ENCODE peak calls at places on chromosomes 5 and 9, in four cellular contexts. One of them, this sample, is unnamed.

GRCh38 chr9:21385131-21385665 is at the start of gene IFNA2:
- DNase-seq in anterior cingulate cortex: no peak
- DNase-seq in stimulated activated CD4-positive, alpha-beta T cell treated with anti-CD3 and anti-CD28 coated beads, Interleukin-1b, Interleukin-23, amount 100 ng/mL, for 4 hours: no peak
- DNase-seq in DMS153: no peak
- DNase-seq in this sample: no peak

GRCh38 chr9:128146591-128147120 is 2.6 kb upstream of the LCN2 start:
- DNase-seq in DMS153: no peak
- DNase-seq in stimulated activated CD4-positive, alpha-beta T cell treated with anti-CD3 and anti-CD28 coated beads, Interleukin-1b, Interleukin-23, amount 100 ng/mL, for 4 hours: no peak
- DNase-seq in anterior cingulate cortex: no peak
- DNase-seq in this sample: no peak

GRCh38 chr5:149153751-149154610 is 12.7 kb downstream of the ABLIM3 start:
- DNase-seq in DMS153: peak; percentile 39
- DNase-seq in anterior cingulate cortex: no peak
- DNase-seq in stimulated activated CD4-positive, alpha-beta T cell treated with anti-CD3 and anti-CD28 coated beads, Interleukin-1b, Interleukin-23, amount 100 ng/mL, for 4 hours: no peak
- DNase-seq in this sample: no peak

GRCh38 chr9:113992276-113992951 is 85.7 kb downstream of the AMBP start:
- DNase-seq in anterior cingulate cortex: peak; percentile 88
- DNase-seq in stimulated activated CD4-positive, alpha-beta T cell treated with anti-CD3 and anti-CD28 coated beads, Interleukin-1b, Interleukin-23, amount 100 ng/mL, for 4 hours: no peak
- DNase-seq in DMS153: peak; percentile 65
- DNase-seq in this sample: no peak

GRCh38 chr5:130759061-130759460 is 406.0 kb downstream of the HINT1 start:
- DNase-seq in DMS153: no peak
- DNase-seq in stimulated activated CD4-positive, alpha-beta T cell treated with anti-CD3 and anti-CD28 coated beads, Interleukin-1b, Interleukin-23, amount 100 ng/mL, for 4 hours: no peak
- DNase-seq in anterior cingulate cortex: no peak
- DNase-seq in this sample: no peak

GRCh38 chr9:127923771-127924170 is 6.8 kb downstream of the PIP5KL1 start:
- DNase-seq in anterior cingulate cortex: no peak
- DNase-seq in DMS153: no peak
- DNase-seq in stimulated activated CD4-positive, alpha-beta T cell treated with anti-CD3 and anti-CD28 coated beads, Interleukin-1b, Interleukin-23, amount 100 ng/mL, for 4 hours: no peak
- DNase-seq in this sample: no peak

GRCh38 chr9:13719410-13719809 is 439.9 kb upstream of the MPDZ start:
- DNase-seq in stimulated activated CD4-positive, alpha-beta T cell treated with anti-CD3 and anti-CD28 coated beads, Interleukin-1b, Interleukin-23, amount 100 ng/mL, for 4 hours: no peak
- DNase-seq in DMS153: no peak
- DNase-seq in anterior cingulate cortex: no peak
- DNase-seq in this sample: peak; percentile 18

GRCh38 chr5:149776376-149777305 is 46.5 kb downstream of the PPARGC1B start:
- DNase-seq in DMS153: peak; percentile 21
- DNase-seq in stimulated activated CD4-positive, alpha-beta T cell treated with anti-CD3 and anti-CD28 coated beads, Interleukin-1b, Interleukin-23, amount 100 ng/mL, for 4 hours: no peak
- DNase-seq in anterior cingulate cortex: no peak
- DNase-seq in this sample: no peak

GRCh38 chr5:157387683-157388093 is 72.3 kb upstream of the NIPAL4 start:
- DNase-seq in anterior cingulate cortex: peak; percentile 12
- DNase-seq in DMS153: no peak
- DNase-seq in stimulated activated CD4-positive, alpha-beta T cell treated with anti-CD3 and anti-CD28 coated beads, Interleukin-1b, Interleukin-23, amount 100 ng/mL, for 4 hours: no peak
- DNase-seq in this sample: no peak

GRCh38 chr9:87239312-87239711 is 258.4 kb upstream of the DAPK1 start:
- DNase-seq in stimulated activated CD4-positive, alpha-beta T cell treated with anti-CD3 and anti-CD28 coated beads, Interleukin-1b, Interleukin-23, amount 100 ng/mL, for 4 hours: no peak
- DNase-seq in DMS153: no peak
- DNase-seq in anterior cingulate cortex: no peak
- DNase-seq in this sample: no peak

GRCh38 chr5:115831163-115831768 is 10.1 kb downstream of the ATG12 start:
- DNase-seq in anterior cingulate cortex: no peak
- DNase-seq in DMS153: no peak
- DNase-seq in stimulated activated CD4-positive, alpha-beta T cell treated with anti-CD3 and anti-CD28 coated beads, Interleukin-1b, Interleukin-23, amount 100 ng/mL, for 4 hours: no peak
- DNase-seq in this sample: no peak

GRCh38 chr5:74289238-74289637 is 351.3 kb downstream of the ENC1 start:
- DNase-seq in stimulated activated CD4-positive, alpha-beta T cell treated with anti-CD3 and anti-CD28 coated beads, Interleukin-1b, Interleukin-23, amount 100 ng/mL, for 4 hours: no peak
- DNase-seq in DMS153: no peak
- DNase-seq in anterior cingulate cortex: no peak
- DNase-seq in this sample: no peak

GRCh38 chr5:137587952-137588351 is 88.8 kb upstream of the SPOCK1 start:
- DNase-seq in DMS153: no peak
- DNase-seq in stimulated activated CD4-positive, alpha-beta T cell treated with anti-CD3 and anti-CD28 coated beads, Interleukin-1b, Interleukin-23, amount 100 ng/mL, for 4 hours: no peak
- DNase-seq in anterior cingulate cortex: no peak
- DNase-seq in this sample: no peak

GRCh38 chr5:108661590-108662219 is 86.0 kb upstream of the FER start:
- DNase-seq in stimulated activated CD4-positive, alpha-beta T cell treated with anti-CD3 and anti-CD28 coated beads, Interleukin-1b, Interleukin-23, amount 100 ng/mL, for 4 hours: no peak
- DNase-seq in anterior cingulate cortex: no peak
- DNase-seq in DMS153: no peak
- DNase-seq in this sample: peak; percentile 51

GRCh38 chr5:116145416-116145815 is 60.6 kb downstream of the COMMD10 start:
- DNase-seq in DMS153: no peak
- DNase-seq in anterior cingulate cortex: no peak
- DNase-seq in stimulated activated CD4-positive, alpha-beta T cell treated with anti-CD3 and anti-CD28 coated beads, Interleukin-1b, Interleukin-23, amount 100 ng/mL, for 4 hours: no peak
- DNase-seq in this sample: no peak

GRCh38 chr5:97163360-97163764 is 19.7 kb downstream of the RIOK2 start:
- DNase-seq in DMS153: no peak
- DNase-seq in anterior cingulate cortex: no peak
- DNase-seq in stimulated activated CD4-positive, alpha-beta T cell treated with anti-CD3 and anti-CD28 coated beads, Interleukin-1b, Interleukin-23, amount 100 ng/mL, for 4 hours: no peak
- DNase-seq in this sample: no peak

GRCh38 chr5:14122089-14122488 is 21.1 kb upstream of the TRIO start:
- DNase-seq in stimulated activated CD4-positive, alpha-beta T cell treated with anti-CD3 and anti-CD28 coated beads, Interleukin-1b, Interleukin-23, amount 100 ng/mL, for 4 hours: no peak
- DNase-seq in DMS153: no peak
- DNase-seq in anterior cingulate cortex: no peak
- DNase-seq in this sample: no peak

GRCh38 chr9:110105107-110105506 is 102.9 kb downstream of the C9orf152 start:
- DNase-seq in anterior cingulate cortex: no peak
- DNase-seq in DMS153: no peak
- DNase-seq in stimulated activated CD4-positive, alpha-beta T cell treated with anti-CD3 and anti-CD28 coated beads, Interleukin-1b, Interleukin-23, amount 100 ng/mL, for 4 hours: no peak
- DNase-seq in this sample: no peak

GRCh38 chr5:176570044-176570443 is 20.9 kb downstream of the CDHR2 start:
- DNase-seq in anterior cingulate cortex: no peak
- DNase-seq in DMS153: no peak
- DNase-seq in stimulated activated CD4-positive, alpha-beta T cell treated with anti-CD3 and anti-CD28 coated beads, Interleukin-1b, Interleukin-23, amount 100 ng/mL, for 4 hours: no peak
- DNase-seq in this sample: no peak

GRCh38 chr9:70947086-70947485 is 174.3 kb downstream of the TRPM3 start:
- DNase-seq in stimulated activated CD4-positive, alpha-beta T cell treated with anti-CD3 and anti-CD28 coated beads, Interleukin-1b, Interleukin-23, amount 100 ng/mL, for 4 hours: no peak
- DNase-seq in anterior cingulate cortex: no peak
- DNase-seq in DMS153: no peak
- DNase-seq in this sample: no peak

GRCh38 chr5:53063791-53064190 is 45.8 kb downstream of the MOCS2 start:
- DNase-seq in stimulated activated CD4-positive, alpha-beta T cell treated with anti-CD3 and anti-CD28 coated beads, Interleukin-1b, Interleukin-23, amount 100 ng/mL, for 4 hours: no peak
- DNase-seq in anterior cingulate cortex: no peak
- DNase-seq in DMS153: no peak
- DNase-seq in this sample: no peak

GRCh38 chr9:3578786-3579185 is 53.0 kb upstream of the RFX3 start:
- DNase-seq in anterior cingulate cortex: no peak
- DNase-seq in DMS153: no peak
- DNase-seq in stimulated activated CD4-positive, alpha-beta T cell treated with anti-CD3 and anti-CD28 coated beads, Interleukin-1b, Interleukin-23, amount 100 ng/mL, for 4 hours: no peak
- DNase-seq in this sample: peak; percentile 46

GRCh38 chr5:25330721-25331120 is 685.9 kb upstream of the CDH10 start:
- DNase-seq in anterior cingulate cortex: no peak
- DNase-seq in stimulated activated CD4-positive, alpha-beta T cell treated with anti-CD3 and anti-CD28 coated beads, Interleukin-1b, Interleukin-23, amount 100 ng/mL, for 4 hours: no peak
- DNase-seq in DMS153: no peak
- DNase-seq in this sample: no peak

GRCh38 chr5:78667461-78668103 is 19.0 kb upstream of the LHFPL2 start:
- DNase-seq in stimulated activated CD4-positive, alpha-beta T cell treated with anti-CD3 and anti-CD28 coated beads, Interleukin-1b, Interleukin-23, amount 100 ng/mL, for 4 hours: no peak
- DNase-seq in DMS153: no peak
- DNase-seq in anterior cingulate cortex: no peak
- DNase-seq in this sample: no peak

GRCh38 chr5:34555699-34556513 is 100.2 kb upstream of the RAI14 start:
- DNase-seq in anterior cingulate cortex: no peak
- DNase-seq in stimulated activated CD4-positive, alpha-beta T cell treated with anti-CD3 and anti-CD28 coated beads, Interleukin-1b, Interleukin-23, amount 100 ng/mL, for 4 hours: no peak
- DNase-seq in DMS153: no peak
- DNase-seq in this sample: no peak

GRCh38 chr5:53069626-53070025 is 39.9 kb downstream of the MOCS2 start:
- DNase-seq in stimulated activated CD4-positive, alpha-beta T cell treated with anti-CD3 and anti-CD28 coated beads, Interleukin-1b, Interleukin-23, amount 100 ng/mL, for 4 hours: peak; percentile 22
- DNase-seq in DMS153: no peak
- DNase-seq in anterior cingulate cortex: no peak
- DNase-seq in this sample: peak; percentile 29

GRCh38 chr9:127927457-127928231 is 2.9 kb downstream of the PIP5KL1 start:
- DNase-seq in DMS153: peak; percentile 52
- DNase-seq in anterior cingulate cortex: no peak
- DNase-seq in stimulated activated CD4-positive, alpha-beta T cell treated with anti-CD3 and anti-CD28 coated beads, Interleukin-1b, Interleukin-23, amount 100 ng/mL, for 4 hours: peak; percentile 69
- DNase-seq in this sample: no peak

GRCh38 chr5:68345595-68345994 is 130.0 kb downstream of the PIK3R1 start:
- DNase-seq in DMS153: no peak
- DNase-seq in stimulated activated CD4-positive, alpha-beta T cell treated with anti-CD3 and anti-CD28 coated beads, Interleukin-1b, Interleukin-23, amount 100 ng/mL, for 4 hours: no peak
- DNase-seq in anterior cingulate cortex: no peak
- DNase-seq in this sample: no peak

GRCh38 chr9:84123648-84124406 is 143.2 kb downstream of the RMI1 start:
- DNase-seq in stimulated activated CD4-positive, alpha-beta T cell treated with anti-CD3 and anti-CD28 coated beads, Interleukin-1b, Interleukin-23, amount 100 ng/mL, for 4 hours: no peak
- DNase-seq in anterior cingulate cortex: no peak
- DNase-seq in DMS153: no peak
- DNase-seq in this sample: no peak

GRCh38 chr9:33029106-33029788 is 4.2 kb downstream of the DNAJA1 start:
- DNase-seq in stimulated activated CD4-positive, alpha-beta T cell treated with anti-CD3 and anti-CD28 coated beads, Interleukin-1b, Interleukin-23, amount 100 ng/mL, for 4 hours: no peak
- DNase-seq in anterior cingulate cortex: no peak
- DNase-seq in DMS153: no peak
- DNase-seq in this sample: no peak

GRCh38 chr9:129285382-129285781 is 107.3 kb upstream of the IER5L start:
- DNase-seq in DMS153: no peak
- DNase-seq in anterior cingulate cortex: no peak
- DNase-seq in stimulated activated CD4-positive, alpha-beta T cell treated with anti-CD3 and anti-CD28 coated beads, Interleukin-1b, Interleukin-23, amount 100 ng/mL, for 4 hours: no peak
- DNase-seq in this sample: no peak

GRCh38 chr5:116970318-116970717 is 395.7 kb upstream of the SEMA6A start:
- DNase-seq in DMS153: peak; percentile 9
- DNase-seq in stimulated activated CD4-positive, alpha-beta T cell treated with anti-CD3 and anti-CD28 coated beads, Interleukin-1b, Interleukin-23, amount 100 ng/mL, for 4 hours: no peak
- DNase-seq in anterior cingulate cortex: no peak
- DNase-seq in this sample: no peak

GRCh38 chr5:180161420-180162303 is 47.3 kb downstream of the RASGEF1C start:
- DNase-seq in DMS153: no peak
- DNase-seq in anterior cingulate cortex: no peak
- DNase-seq in stimulated activated CD4-positive, alpha-beta T cell treated with anti-CD3 and anti-CD28 coated beads, Interleukin-1b, Interleukin-23, amount 100 ng/mL, for 4 hours: no peak
- DNase-seq in this sample: no peak

GRCh38 chr5:122999947-123000563 is 36.5 kb downstream of the PPIC start:
- DNase-seq in anterior cingulate cortex: no peak
- DNase-seq in stimulated activated CD4-positive, alpha-beta T cell treated with anti-CD3 and anti-CD28 coated beads, Interleukin-1b, Interleukin-23, amount 100 ng/mL, for 4 hours: no peak
- DNase-seq in DMS153: no peak
- DNase-seq in this sample: no peak

GRCh38 chr9:38195737-38196161 is 126.7 kb upstream of the SHB start:
- DNase-seq in stimulated activated CD4-positive, alpha-beta T cell treated with anti-CD3 and anti-CD28 coated beads, Interleukin-1b, Interleukin-23, amount 100 ng/mL, for 4 hours: no peak
- DNase-seq in anterior cingulate cortex: no peak
- DNase-seq in DMS153: no peak
- DNase-seq in this sample: no peak

GRCh38 chr5:37836173-37837100 is 3.4 kb downstream of the GDNF start:
- DNase-seq in stimulated activated CD4-positive, alpha-beta T cell treated with anti-CD3 and anti-CD28 coated beads, Interleukin-1b, Interleukin-23, amount 100 ng/mL, for 4 hours: no peak
- DNase-seq in DMS153: no peak
- DNase-seq in anterior cingulate cortex: no peak
- DNase-seq in this sample: no peak

GRCh38 chr5:174140452-174140851 is 94.9 kb downstream of the NSG2 start:
- DNase-seq in DMS153: peak; percentile 19
- DNase-seq in stimulated activated CD4-positive, alpha-beta T cell treated with anti-CD3 and anti-CD28 coated beads, Interleukin-1b, Interleukin-23, amount 100 ng/mL, for 4 hours: no peak
- DNase-seq in anterior cingulate cortex: no peak
- DNase-seq in this sample: no peak

GRCh38 chr5:133360693-133361479 is 251.5 kb downstream of the FSTL4 start:
- DNase-seq in stimulated activated CD4-positive, alpha-beta T cell treated with anti-CD3 and anti-CD28 coated beads, Interleukin-1b, Interleukin-23, amount 100 ng/mL, for 4 hours: no peak
- DNase-seq in anterior cingulate cortex: no peak
- DNase-seq in DMS153: no peak
- DNase-seq in this sample: no peak

GRCh38 chr5:65926893-65927292 is 518 bp downstream of the ERBIN start:
- DNase-seq in stimulated activated CD4-positive, alpha-beta T cell treated with anti-CD3 and anti-CD28 coated beads, Interleukin-1b, Interleukin-23, amount 100 ng/mL, for 4 hours: no peak
- DNase-seq in DMS153: no peak
- DNase-seq in anterior cingulate cortex: no peak
- DNase-seq in this sample: no peak

This sample was measured in epithelial cell of prostate.